ENCODE peak calls at places on chromosomes 5 and 9, in seven cellular contexts. K is mesendoderm, R is H9, F is neuronal stem cell, I is mesenchymal stem cell, B is trophoblast cell, Q is H1. P is an unnamed sample.
A peak's percentile ranks its signal among the peaks of the same experiment; 100 is the strongest.

GRCh38 chr5:1107167-1108007 is 4.5 kb downstream of the SLC12A7 start:
- DNase-seq in K (peak; percentile 41), R (peak; percentile 55), F (no peak), I (no peak), B (no peak), Q (no peak), P (no peak)

GRCh38 chr9:35195683-35196082 is 33.9 kb downstream of the UNC13B start:
- DNase-seq in K (no peak), R (no peak), F (no peak), I (peak; percentile 8), B (no peak), Q (no peak), P (peak; percentile 29)

GRCh38 chr5:173315495-173316352 is 12.5 kb downstream of the STC2 start:
- DNase-seq in K (peak; percentile 78), R (no peak), F (no peak), I (peak; percentile 95), B (peak; percentile 93), Q (no peak), P (peak; percentile 91)

GRCh38 chr5:144697847-144698262 is 527.2 kb downstream of the KCTD16 start:
- DNase-seq in K (peak; percentile 65), R (no peak), F (no peak), I (peak; percentile 55), B (no peak), Q (no peak), P (peak; percentile 97)

GRCh38 chr5:95717439-95717838 is 13.7 kb upstream of the RHOBTB3 start:
- DNase-seq in K (peak; percentile 70), R (no peak), F (no peak), I (no peak), B (no peak), Q (no peak), P (no peak)

GRCh38 chr5:154312000-154312399 is 121.5 kb downstream of the GALNT10 start:
- DNase-seq in K (peak; percentile 76), R (no peak), F (no peak), I (no peak), B (no peak), Q (no peak), P (no peak)

GRCh38 chr5:179405054-179405416 is 59.8 kb upstream of the ADAMTS2 start:
- DNase-seq in K (no peak), R (peak; percentile 11), F (no peak), I (no peak), B (no peak), Q (peak; percentile 10), P (no peak)

GRCh38 chr9:131739192-131739961 is 499 bp downstream of the RAPGEF1 start:
- DNase-seq in K (peak; percentile 51), R (no peak), F (peak; percentile 14), I (no peak), B (peak; percentile 48), Q (peak; percentile 71), P (no peak)

GRCh38 chr9:37920471-37921167 is 16.7 kb upstream of the SLC25A51 start:
- DNase-seq in K (peak; percentile 55), R (peak; percentile 64), F (peak; percentile 29), I (no peak), B (no peak), Q (no peak), P (no peak)

GRCh38 chr9:81588148-81588874 is 101.0 kb downstream of the TLE1 start:
- DNase-seq in K (no peak), R (no peak), F (no peak), I (peak; percentile 82), B (peak; percentile 59), Q (no peak), P (peak; percentile 74)

GRCh38 chr5:38551020-38552017 is 5.1 kb downstream of the LIFR start:
- DNase-seq in K (peak; percentile 76), R (no peak), F (no peak), I (peak; percentile 66), B (peak; percentile 91), Q (no peak), P (peak; percentile 73)

GRCh38 chr9:136532799-136533774 is 12.8 kb downstream of the NOTCH1 start:
- DNase-seq in K (no peak), R (no peak), F (no peak), I (no peak), B (no peak), Q (no peak), P (no peak)

GRCh38 chr5:5787366-5787765 is 364.9 kb downstream of the ICE1 start:
- DNase-seq in K (no peak), R (no peak), F (no peak), I (no peak), B (no peak), Q (no peak), P (no peak)

GRCh38 chr5:143536364-143536763 is 132.9 kb upstream of the NR3C1 start:
- DNase-seq in K (peak; percentile 68), R (no peak), F (no peak), I (peak; percentile 89), B (peak; percentile 90), Q (no peak), P (peak; percentile 99)

GRCh38 chr5:72178910-72179815 is 71.9 kb downstream of the MAP1B start:
- DNase-seq in K (peak; percentile 14), R (no peak), F (peak; percentile 82), I (peak; percentile 71), B (no peak), Q (no peak), P (peak; percentile 91)

GRCh38 chr9:34500623-34501267 is 22.0 kb downstream of the ENHO start:
- DNase-seq in K (peak; percentile 60), R (peak; percentile 72), F (peak; percentile 67), I (peak; percentile 51), B (peak; percentile 78), Q (peak; percentile 91), P (peak; percentile 19)

GRCh38 chr9:8384126-8384525 is 584.5 kb upstream of the DMAC1 start:
- DNase-seq in K (no peak), R (no peak), F (no peak), I (no peak), B (no peak), Q (no peak), P (no peak)

GRCh38 chr5:142012186-142012785 is 541 bp downstream of the GNPDA1 start:
- DNase-seq in K (peak; percentile 84), R (peak; percentile 78), F (no peak), I (peak; percentile 29), B (peak; percentile 82), Q (peak; percentile 86), P (no peak)

GRCh38 chr5:10563132-10563939 is 534 bp upstream of the ANKRD33B start:
- DNase-seq in K (peak; percentile 81), R (peak; percentile 72), F (peak; percentile 42), I (peak; percentile 64), B (peak; percentile 41), Q (peak; percentile 84), P (peak; percentile 45)

GRCh38 chr5:141476132-141476909 is 555 bp downstream of the PCDHGC3 start:
- DNase-seq in K (peak; percentile 56), R (peak; percentile 59), F (no peak), I (peak; percentile 82), B (peak; percentile 55), Q (peak; percentile 75), P (peak; percentile 85)

GRCh38 chr9:136365775-136366223 is 2.3 kb upstream of the DNLZ start:
- DNase-seq in K (no peak), R (no peak), F (no peak), I (no peak), B (no peak), Q (no peak), P (no peak)

GRCh38 chr5:106488407-106488806 is 1182.3 kb downstream of the EFNA5 start:
- DNase-seq in K (no peak), R (no peak), F (no peak), I (no peak), B (no peak), Q (no peak), P (no peak)

GRCh38 chr9:22722492-22722891 is 275.9 kb downstream of the DMRTA1 start:
- DNase-seq in K (peak; percentile 31), R (no peak), F (no peak), I (no peak), B (peak; percentile 6), Q (no peak), P (no peak)
- H3K79me1 ChIP-seq in K (no peaks in the 10 kb centered on the region), R (no peaks in the 10 kb centered on the region), F (no peaks in the 10 kb centered on the region), I (no peaks in the 10 kb centered on the region), B (no peaks in the 10 kb centered on the region), Q (no peaks in the 10 kb centered on the region), P (no peaks in the 10 kb centered on the region)

GRCh38 chr5:8213701-8214240 is 344.8 kb downstream of the MTRR start:
- DNase-seq in K (no peak), R (no peak), F (no peak), I (no peak), B (no peak), Q (no peak), P (no peak)

DNA sequence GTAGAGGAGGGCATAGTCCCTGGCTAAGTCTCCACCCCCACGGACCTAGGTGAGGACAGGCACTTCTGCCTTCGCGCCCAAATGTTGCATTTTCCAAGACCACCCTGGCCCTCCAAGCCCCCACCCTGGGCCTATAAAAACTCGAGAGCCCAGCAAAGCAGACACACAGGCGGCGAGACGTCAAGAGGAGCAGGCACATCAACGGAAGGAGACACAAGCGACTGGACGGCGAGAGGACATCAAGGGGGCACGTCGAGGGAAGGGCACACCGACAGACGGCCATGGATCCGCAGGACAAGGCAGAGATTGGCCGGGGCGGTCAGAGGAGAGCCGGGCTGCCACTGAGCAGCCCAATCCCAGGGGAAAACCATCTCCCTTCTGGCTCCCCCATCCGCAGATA is 348.0 kb downstream of the MTRR start:
- DNase-seq in K (no peak), R (no peak), F (no peak), I (no peak), B (no peak), Q (no peak), P (no peak)
- H3K79me1 ChIP-seq in K (no peaks in the 10 kb centered on the region), R (no peaks in the 10 kb centered on the region), F (no peaks in the 10 kb centered on the region), I (no peaks in the 10 kb centered on the region), B (no peaks in the 10 kb centered on the region), Q (no peaks in the 10 kb centered on the region), P (no peaks in the 10 kb centered on the region)

GRCh38 chr5:56737918-56738606 is 77.3 kb upstream of the MAP3K1 start:
- DNase-seq in K (no peak), R (no peak), F (no peak), I (no peak), B (peak; percentile 57), Q (no peak), P (no peak)

GRCh38 chr5:56740000-56740399 is 75.3 kb upstream of the MAP3K1 start:
- DNase-seq in K (no peak), R (no peak), F (no peak), I (no peak), B (no peak), Q (no peak), P (no peak)

GRCh38 chr5:56737002-56737621 is 78.2 kb upstream of the MAP3K1 start:
- DNase-seq in K (no peak), R (no peak), F (no peak), I (peak; percentile 75), B (no peak), Q (no peak), P (peak; percentile 75)

GRCh38 chr5:56735845-56736641 is 79.3 kb upstream of the MAP3K1 start:
- DNase-seq in K (no peak), R (no peak), F (no peak), I (no peak), B (no peak), Q (no peak), P (no peak)

DNA sequence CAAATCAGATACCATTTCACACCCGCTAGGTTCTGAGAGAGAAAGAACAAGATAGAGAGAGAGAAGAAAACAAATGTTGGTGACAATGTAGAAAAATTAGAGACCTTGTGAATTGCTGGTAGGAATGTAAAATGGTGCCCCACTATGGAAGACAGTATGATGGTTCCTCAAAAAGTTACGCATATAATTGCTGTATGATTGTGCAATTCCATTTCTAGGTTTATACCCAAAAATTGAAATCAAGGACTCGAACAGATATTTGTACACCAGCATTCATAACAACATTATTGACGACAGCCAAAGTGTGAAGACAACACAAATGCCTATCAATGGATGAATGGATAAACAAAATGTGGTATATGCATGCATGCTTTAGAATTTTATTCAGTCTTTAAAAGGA is 74.5 kb upstream of the MAP3K1 start:
- DNase-seq in K (no peak), R (no peak), F (no peak), I (no peak), B (no peak), Q (no peak), P (no peak)
- H3K79me1 ChIP-seq in K (no peaks in the 10 kb centered on the region), R (no peaks in the 10 kb centered on the region), F (no peaks in the 10 kb centered on the region), I (no peaks in the 10 kb centered on the region), B (peaks cover 2% of the 10 kb centered on the region), Q (no peaks in the 10 kb centered on the region), P (no peaks in the 10 kb centered on the region)

GRCh38 chr5:77168187-77168883 is 42.1 kb upstream of the PDE8B start:
- DNase-seq in K (no peak), R (no peak), F (no peak), I (no peak), B (no peak), Q (no peak), P (peak; percentile 57)
- H3K79me1 ChIP-seq in K (no peaks in the 10 kb centered on the region), R (no peaks in the 10 kb centered on the region), F (no peaks in the 10 kb centered on the region), I (no peaks in the 10 kb centered on the region), B (no peaks in the 10 kb centered on the region), Q (no peaks in the 10 kb centered on the region), P (no peaks in the 10 kb centered on the region)

P was measured in IMR-90.